ENCODE peak calls at places on chromosome 5, in eight cellular contexts. Z is psoas muscle, M is fibroblast of lung, Y is AG10803, X is astrocyte of the cerebellum, S is OCI-LY7, D is IMR-90, R is lower leg skin. F is an unnamed sample.

GRCh38 chr5:178831049-178831448 is 28.7 kb upstream of the ZNF354B start:
- DNase-seq in Z (no peak), M (no peak), Y (no peak), S (no peak), D (no peak), X (no peak), R (no peak), F (no peak)

GRCh38 chr5:122354293-122354692 is 42.3 kb downstream of the SNCAIP start:
- DNase-seq in D (no peak), X (no peak), S (no peak), R (no peak), M (no peak), Y (no peak), Z (no peak), F (no peak)

GRCh38 chr5:38008198-38008597 is 168.4 kb upstream of the GDNF start:
- DNase-seq in R (no peak), D (no peak), Y (no peak), S (no peak), X (no peak), Z (no peak), M (no peak), F (no peak)

GRCh38 chr5:757346-757930 is 27.1 kb downstream of the ZDHHC11B start:
- DNase-seq in R (peak), S (no peak), Z (no peak), D (no peak), M (no peak), Y (no peak), X (no peak), F (no peak)

GRCh38 chr5:126972062-126972895 is 58.1 kb downstream of the MARCHF3 start:
- DNase-seq in X (no peak), D (no peak), R (no peak), Z (no peak), Y (no peak), M (peak), S (peak), F (peak)

GRCh38 chr5:39760385-39761198 is 335.8 kb upstream of the DAB2 start:
- DNase-seq in Z (peak), Y (peak), R (no peak), S (no peak), X (peak), D (peak), M (peak), F (peak)

GRCh38 chr5:85663708-85664031 is 954.1 kb upstream of the COX7C start:
- DNase-seq in X (no peak), Z (no peak), R (no peak), S (no peak), D (no peak), M (no peak), Y (no peak), F (no peak)

GRCh38 chr5:168327451-168327850 is 36.0 kb downstream of the WWC1 start:
- DNase-seq in S (no peak), R (no peak), M (no peak), D (no peak), Z (no peak), X (no peak), Y (no peak), F (no peak)

GRCh38 chr5:10588109-10588775 is 24.4 kb downstream of the ANKRD33B start:
- DNase-seq in X (no peak), D (no peak), R (no peak), M (no peak), Z (no peak), Y (no peak), S (no peak), F (no peak)

GRCh38 chr5:178287791-178288105 is 55.1 kb upstream of the PHYKPL start:
- DNase-seq in M (no peak), Y (peak), Z (peak), S (no peak), R (no peak), D (no peak), X (no peak), F (peak)

GRCh38 chr5:132072070-132072469 is 1.5 kb upstream of the CSF2 start:
- DNase-seq in R (no peak), Y (no peak), X (no peak), Z (no peak), D (no peak), M (no peak), S (no peak), F (no peak)

GRCh38 chr5:36944607-36945225 is 68.1 kb downstream of the NIPBL start:
- DNase-seq in X (peak), Y (peak), R (no peak), S (peak), M (peak), D (peak), Z (no peak), F (peak)

GRCh38 chr5:178382689-178383276 is 150.2 kb upstream of the PHYKPL start:
- DNase-seq in M (no peak), X (no peak), D (no peak), R (no peak), Y (no peak), S (no peak), Z (no peak), F (no peak)

GRCh38 chr5:135829681-135830383 is 4.6 kb upstream of the SLC25A48 start:
- DNase-seq in R (peak), S (peak), Z (peak), X (peak), M (peak), Y (peak), D (peak), F (peak)

GRCh38 chr5:79025054-79025465 is 40.0 kb upstream of the ARSB start:
- DNase-seq in Z (peak), D (peak), R (no peak), S (peak), X (peak), Y (peak), M (peak), F (peak)

GRCh38 chr5:142428036-142428772 is 103.4 kb upstream of the SPRY4 start:
- DNase-seq in Z (no peak), D (no peak), S (no peak), X (no peak), M (no peak), R (peak), Y (no peak), F (no peak)

GRCh38 chr5:107284822-107285510 is 385.8 kb downstream of the EFNA5 start:
- DNase-seq in M (no peak), Z (no peak), X (peak), Y (no peak), R (no peak), D (peak), S (no peak), F (peak)

GRCh38 chr5:28156981-28157380 is 1118.6 kb upstream of the CDH9 start:
- DNase-seq in S (no peak), R (no peak), Y (no peak), Z (no peak), M (peak), D (no peak), X (no peak), F (peak)

GRCh38 chr5:125056641-125057345 is 310.4 kb upstream of the ZNF608 start:
- DNase-seq in X (no peak), S (peak), R (no peak), Y (no peak), M (no peak), D (no peak), Z (no peak), F (no peak)

GRCh38 chr5:124395287-124395686 is 351.2 kb downstream of the ZNF608 start:
- DNase-seq in R (no peak), D (no peak), M (peak), Z (no peak), S (no peak), X (no peak), Y (no peak), F (no peak)

GRCh38 chr5:90641528-90641927 is 82.9 kb downstream of the ADGRV1 start:
- DNase-seq in X (no peak), Z (no peak), S (no peak), M (no peak), D (no peak), Y (no peak), R (no peak), F (no peak)

GRCh38 chr5:42951169-42951846 is 88.8 kb downstream of the ANXA2R start:
- DNase-seq in R (peak), X (no peak), S (peak), Y (peak), D (peak), Z (peak), M (peak), F (peak)

GRCh38 chr5:54362434-54362833 is 52.1 kb upstream of the ARL15 start:
- DNase-seq in S (no peak), X (no peak), Z (no peak), R (no peak), Y (peak), M (no peak), D (peak), F (peak)

GRCh38 chr5:6158974-6159863 is 219.1 kb downstream of the MED10 start:
- DNase-seq in Y (peak), D (peak), R (no peak), Z (no peak), X (peak), S (no peak), M (peak), F (peak)

GRCh38 chr5:148969291-148969690 is 93.6 kb downstream of the SH3TC2 start:
- DNase-seq in Z (no peak), D (no peak), X (no peak), S (no peak), M (no peak), R (no peak), Y (peak), F (no peak)

GRCh38 chr5:97422678-97423077 is 239.6 kb upstream of the RIOK2 start:
- DNase-seq in R (no peak), M (peak), D (peak), Z (no peak), X (no peak), Y (no peak), S (no peak), F (no peak)

GRCh38 chr5:92703991-92704390 is 877.0 kb downstream of the NR2F1-AS1 start:
- DNase-seq in S (no peak), M (no peak), Z (no peak), Y (peak), X (no peak), R (no peak), D (peak), F (peak)

GRCh38 chr5:150302301-150303069 is at the start of gene ARSI:
- DNase-seq in S (no peak), X (no peak), R (no peak), Y (peak), M (peak), Z (no peak), D (no peak), F (peak)

GRCh38 chr5:148839960-148840359 is 13.5 kb downstream of the ADRB2 start:
- DNase-seq in X (no peak), Z (no peak), M (no peak), D (peak), S (no peak), R (no peak), Y (no peak), F (no peak)

GRCh38 chr5:119578937-119579336 is 50.4 kb upstream of the FAM170A start:
- DNase-seq in Z (no peak), D (peak), X (no peak), M (peak), Y (peak), S (peak), R (no peak), F (peak)

GRCh38 chr5:144156767-144157171 is 13.7 kb downstream of the YIPF5 start:
- DNase-seq in M (no peak), X (no peak), Y (no peak), S (no peak), R (no peak), D (peak), Z (no peak), F (peak)

GRCh38 chr5:160159991-160160826 is 41.0 kb upstream of the PWWP2A start:
- DNase-seq in D (peak), X (peak), Y (no peak), R (no peak), M (no peak), S (peak), Z (no peak), F (no peak)

GRCh38 chr5:140628711-140629110 is 4.3 kb downstream of the CD14 start:
- DNase-seq in Y (no peak), Z (no peak), M (no peak), D (no peak), X (no peak), S (no peak), R (no peak), F (peak)

GRCh38 chr5:131275996-131276535 is 12.2 kb downstream of the CDC42SE2 start:
- DNase-seq in D (no peak), S (peak), X (no peak), R (no peak), M (no peak), Z (no peak), Y (no peak), F (no peak)

GRCh38 chr5:111859533-111860270 is 102.7 kb upstream of the NREP start:
- DNase-seq in D (peak), Y (peak), R (no peak), M (peak), X (peak), S (no peak), Z (no peak), F (peak)

GRCh38 chr5:1122511-1123284 is 10.8 kb upstream of the SLC12A7 start:
- DNase-seq in M (no peak), R (no peak), Y (no peak), D (no peak), Z (no peak), X (no peak), S (no peak), F (no peak)

GRCh38 chr5:59042683-59043082 is 459.8 kb downstream of the RAB3C start:
- DNase-seq in Y (no peak), X (peak), Z (peak), R (no peak), M (peak), S (no peak), D (no peak), F (no peak)

GRCh38 chr5:149820536-149821503 is 90.7 kb downstream of the PPARGC1B start:
- DNase-seq in R (no peak), X (no peak), M (no peak), D (no peak), S (no peak), Y (no peak), Z (no peak), F (no peak)

GRCh38 chr5:98108497-98108896 is 665.0 kb upstream of the RGMB start:
- DNase-seq in X (no peak), Z (no peak), Y (peak), S (no peak), M (peak), D (peak), R (no peak), F (peak)

GRCh38 chr5:15993934-15994333 is 185.7 kb downstream of the MARCHF11 start:
- DNase-seq in X (no peak), R (no peak), Z (no peak), Y (peak), S (no peak), M (peak), D (peak), F (peak)

GRCh38 chr5:15992918-15993317 is 186.7 kb downstream of the MARCHF11 start:
- DNase-seq in D (peak), R (no peak), M (peak), X (peak), Y (peak), Z (no peak), S (no peak), F (peak)

GRCh38 chr5:15991586-15991985 is 188.0 kb downstream of the MARCHF11 start:
- DNase-seq in Z (no peak), R (no peak), Y (no peak), M (no peak), D (no peak), S (no peak), X (no peak), F (no peak)

GRCh38 chr5:15993334-15993733 is 186.3 kb downstream of the MARCHF11 start:
- DNase-seq in M (peak), X (no peak), Y (peak), R (no peak), D (peak), Z (no peak), S (no peak), F (peak)

GRCh38 chr5:15995206-15996052 is 184.2 kb downstream of the MARCHF11 start:
- DNase-seq in M (peak), R (no peak), D (peak), Y (peak), X (peak), Z (no peak), S (peak), F (peak)
- TF ChIP-seq CTCF in M (peak), R (no peak), D (peak), Y (peak), X (peak), Z (peak), S (peak), F (peak)

GRCh38 chr5:45695011-45695667 is 1.0 kb downstream of the HCN1 start:
- DNase-seq in X (no peak), Y (no peak), Z (peak), R (no peak), M (no peak), D (no peak), S (no peak), F (no peak)

GRCh38 chr5:45694255-45694834 is 1.8 kb downstream of the HCN1 start:
- DNase-seq in D (no peak), S (no peak), X (no peak), Y (no peak), M (peak), R (no peak), Z (no peak), F (peak)

GRCh38 chr5:45697211-45697610 is 1.0 kb upstream of the HCN1 start:
- DNase-seq in R (no peak), M (no peak), X (no peak), D (no peak), S (no peak), Y (no peak), Z (no peak), F (no peak)

GRCh38 chr5:45695680-45696093 is 493 bp downstream of the HCN1 start:
- DNase-seq in X (no peak), Z (no peak), R (no peak), Y (no peak), D (no peak), M (no peak), S (no peak), F (no peak)

GRCh38 chr5:45696206-45696836 is at the start of gene HCN1:
- DNase-seq in Z (peak), D (peak), M (peak), X (peak), Y (peak), S (no peak), R (peak), F (peak)
- H3K4me3 ChIP-seq in Z (peak), D (no peak), M (no peak), X (peak), Y (no peak), S (no peak), R (no peak), F (no peak)

GRCh38 chr5:74938250-74938649 is 72.1 kb upstream of the FAM169A start:
- DNase-seq in Z (no peak), S (no peak), D (peak), R (no peak), M (peak), X (no peak), Y (peak), F (peak)

GRCh38 chr5:74935752-74936091 is 69.5 kb upstream of the FAM169A start:
- DNase-seq in M (no peak), R (no peak), Z (no peak), D (no peak), X (no peak), Y (no peak), S (no peak), F (no peak)

GRCh38 chr5:74940782-74941363 is 74.7 kb upstream of the FAM169A start:
- DNase-seq in M (no peak), S (no peak), D (no peak), X (no peak), Y (no peak), R (no peak), Z (no peak), F (no peak)

GRCh38 chr5:74934949-74935751 is 69.0 kb upstream of the FAM169A start:
- DNase-seq in Y (peak), Z (no peak), M (peak), R (no peak), D (peak), X (peak), S (no peak), F (peak)
- TF ChIP-seq CTCF in Y (peak), Z (peak), M (peak), R (no peak), D (peak), X (peak), S (peak), F (peak)

DNA sequence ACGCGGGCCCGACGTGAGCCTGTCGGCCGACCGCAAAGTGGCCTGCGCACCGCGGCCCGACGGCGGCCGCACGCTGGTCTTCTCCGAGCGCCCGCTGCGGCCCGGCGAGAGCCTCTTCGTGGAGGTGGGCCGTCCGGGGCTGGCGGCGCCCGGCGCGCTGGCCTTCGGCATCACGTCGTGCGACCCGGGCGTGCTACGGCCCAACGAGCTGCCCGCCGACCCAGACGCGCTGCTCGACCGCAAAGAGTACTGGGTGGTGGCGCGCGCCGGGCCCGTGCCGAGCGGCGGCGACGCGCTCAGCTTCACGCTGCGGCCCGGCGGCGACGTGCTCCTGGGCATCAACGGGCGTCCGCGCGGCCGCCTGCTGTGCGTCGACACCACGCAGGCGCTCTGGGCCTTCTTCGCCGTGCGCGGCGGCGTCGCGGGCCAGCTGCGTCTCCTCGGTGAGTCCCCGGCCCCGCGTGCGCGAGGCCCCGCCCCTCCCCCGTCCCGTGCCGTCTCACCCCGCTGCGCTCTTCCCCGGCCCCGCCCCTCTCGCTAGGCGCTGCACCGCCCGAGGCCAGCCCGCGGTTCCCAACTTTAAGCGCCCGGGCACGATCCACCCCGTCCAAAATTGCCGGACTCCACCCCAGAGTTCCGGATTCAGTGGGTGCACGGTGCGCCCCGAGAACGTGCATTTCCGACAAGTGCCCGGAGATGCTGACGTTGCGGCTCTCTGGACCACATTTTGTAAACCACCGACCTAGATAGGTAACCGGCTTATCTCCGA is 42.8 kb downstream of the NEURL1B start:
- DNase-seq in Y (no peak), R (no peak), S (no peak), D (no peak), X (no peak), Z (no peak), M (no peak), F (no peak)
- H3K4me3 ChIP-seq in Y (no peak), R (no peak), S (no peak), D (no peak), X (no peak), Z (no peak), M (no peak), F (no peak)

GRCh38 chr5:133289686-133290367 is 238.0 kb downstream of the HSPA4 start:
- DNase-seq in D (no peak), Z (no peak), S (no peak), Y (no peak), M (no peak), R (no peak), X (no peak), F (no peak)
- TF ChIP-seq CTCF in D (no peak), Z (no peak), S (no peak), Y (no peak), M (no peak), R (no peak), X (no peak), F (no peak)